ENCODE peak calls at places on chromosomes 5 and 9, in seven cellular contexts. R is IMR-90, J is transverse colon, F is neuronal stem cell, K is COR-L47, X is RPMI8226, W is left lung. T is an unnamed sample.

GRCh38 chr5:149397530-149397929 is 18.4 kb upstream of the IL17B start:
- DNase-seq in R (peak; percentile 97), J (no peak), F (no peak), K (no peak), X (no peak), W (no peak), T (no peak)

GRCh38 chr9:111118256-111118950 is 80.1 kb upstream of the LPAR1 start:
- DNase-seq in R (peak; percentile 89), J (no peak), F (no peak), K (no peak), X (no peak), W (no peak), T (no peak)

GRCh38 chr5:145829708-145830361 is 5.3 kb downstream of the PRELID2 start:
- DNase-seq in R (no peak), J (no peak), F (no peak), K (peak; percentile 44), X (no peak), W (no peak), T (no peak)

GRCh38 chr5:171418982-171419662 is at the start of gene FGF18:
- DNase-seq in R (peak; percentile 51), J (peak; percentile 20), F (peak; percentile 68), K (peak; percentile 29), X (peak; percentile 30), W (peak; percentile 61), T (peak; percentile 77)

GRCh38 chr9:133579601-133580415 is 29.4 kb downstream of the FAM163B start:
- DNase-seq in R (no peak), J (no peak), F (no peak), K (no peak), X (no peak), W (no peak), T (no peak)

GRCh38 chr5:102753889-102754498 is 1.1 kb upstream of the PAM start:
- DNase-seq in R (no peak), J (no peak), F (no peak), K (no peak), X (no peak), W (no peak), T (peak; percentile 12)

GRCh38 chr5:147509710-147510651 is at the start of gene DPYSL3:
- DNase-seq in R (peak; percentile 78), J (peak; percentile 54), F (peak; percentile 68), K (peak; percentile 76), X (peak; percentile 22), W (peak; percentile 65), T (peak; percentile 83)

GRCh38 chr9:35367451-35367850 is 122.5 kb upstream of the RUSC2 start:
- DNase-seq in R (peak; percentile 93), J (no peak), F (no peak), K (no peak), X (no peak), W (no peak), T (no peak)

GRCh38 chr5:50745221-50745620 is 78.8 kb downstream of the PARP8 start:
- DNase-seq in R (no peak), J (no peak), F (no peak), K (peak; percentile 54), X (no peak), W (no peak), T (no peak)

GRCh38 chr5:39224196-39224754 is 4.9 kb upstream of the FYB1 start:
- DNase-seq in R (peak; percentile 5), J (peak; percentile 82), F (no peak), K (no peak), X (no peak), W (peak; percentile 68), T (no peak)

GRCh38 chr5:39469173-39469572 is 44.4 kb upstream of the DAB2 start:
- DNase-seq in R (no peak), J (no peak), F (no peak), K (no peak), X (no peak), W (no peak), T (no peak)

GRCh38 chr9:79759460-79759859 is 187.7 kb downstream of the TLE4 start:
- DNase-seq in R (no peak), J (no peak), F (no peak), K (no peak), X (no peak), W (no peak), T (no peak)

GRCh38 chr5:134917070-134917831 is 12.3 kb downstream of the PCBD2 start:
- DNase-seq in R (no peak), J (no peak), F (no peak), K (no peak), X (no peak), W (no peak), T (no peak)

GRCh38 chr9:95516736-95517558 is at the start of gene PTCH1:
- DNase-seq in R (peak; percentile 52), J (peak; percentile 67), F (no peak), K (no peak), X (peak; percentile 36), W (no peak), T (peak; percentile 75)

GRCh38 chr5:138936225-138936967 is 61.3 kb upstream of the LRRTM2 start:
- DNase-seq in R (no peak), J (no peak), F (no peak), K (no peak), X (no peak), W (no peak), T (no peak)

GRCh38 chr5:141618030-141618803 is 583 bp downstream of the DIAPH1 start:
- DNase-seq in R (peak; percentile 13), J (peak; percentile 71), F (peak; percentile 35), K (peak; percentile 59), X (peak; percentile 74), W (peak; percentile 72), T (peak; percentile 38)

GRCh38 chr9:80231847-80232246 is 660.1 kb downstream of the TLE4 start:
- DNase-seq in R (no peak), J (no peak), F (no peak), K (no peak), X (no peak), W (no peak), T (no peak)

GRCh38 chr9:35859310-35859994 is 10.7 kb downstream of the OR13J1 start:
- DNase-seq in R (peak; percentile 35), J (no peak), F (no peak), K (peak; percentile 26), X (peak; percentile 67), W (no peak), T (no peak)

GRCh38 chr9:12681620-12682019 is 11.6 kb upstream of the TYRP1 start:
- DNase-seq in R (peak; percentile 67), J (no peak), F (no peak), K (no peak), X (no peak), W (no peak), T (no peak)

GRCh38 chr5:169893010-169893409 is 87.3 kb downstream of the INSYN2B start:
- DNase-seq in R (no peak), J (no peak), F (no peak), K (no peak), X (no peak), W (no peak), T (no peak)

GRCh38 chr5:56447232-56447631 is 214.1 kb upstream of the ANKRD55 start:
- DNase-seq in R (peak; percentile 10), J (peak; percentile 12), F (no peak), K (no peak), X (no peak), W (no peak), T (no peak)

GRCh38 chr5:10934789-10935355 is 173.8 kb upstream of the DAP start:
- DNase-seq in R (no peak), J (no peak), F (no peak), K (peak; percentile 92), X (no peak), W (no peak), T (no peak)

GRCh38 chr5:998276-998974 is 10.2 kb upstream of the NKD2 start:
- DNase-seq in R (no peak), J (no peak), F (no peak), K (no peak), X (no peak), W (peak; percentile 30), T (no peak)

GRCh38 chr9:128409998-128410397 is 10.7 kb upstream of the CERCAM start:
- DNase-seq in R (no peak), J (no peak), F (no peak), K (no peak), X (peak; percentile 46), W (no peak), T (no peak)

GRCh38 chr5:102971693-102972293 is 148.1 kb downstream of the GIN1 start:
- DNase-seq in R (peak; percentile 70), J (no peak), F (no peak), K (peak; percentile 4), X (peak; percentile 22), W (no peak), T (no peak)

GRCh38 chr9:19028835-19029451 is 4.1 kb downstream of the SAXO1 start:
- DNase-seq in R (peak; percentile 75), J (peak; percentile 29), F (peak; percentile 64), K (peak; percentile 69), X (peak; percentile 54), W (no peak), T (peak; percentile 54)

GRCh38 chr9:114898741-114899140 is 31.6 kb downstream of the TNFSF8 start:
- DNase-seq in R (no peak), J (peak; percentile 63), F (no peak), K (no peak), X (peak; percentile 80), W (peak; percentile 65), T (no peak)

GRCh38 chr9:93290495-93291434 is 106.8 kb downstream of the WNK2 start:
- DNase-seq in R (no peak), J (no peak), F (no peak), K (no peak), X (peak; percentile 8), W (no peak), T (no peak)